ENCODE peak calls at places on chromosome 9, in five cellular contexts. P, K, W, S and L are unnamed samples.

GRCh38 chr9:126151671-126152050 is 175.0 kb upstream of the MVB12B start:
- DNase-seq in S (no peak), P (no peak), W (peak; percentile 13), K (peak; percentile 64), L (no peak)

GRCh38 chr9:95025213-95026170 is 292.0 kb downstream of the FANCC start:
- DNase-seq in S (no peak), K (no peak), W (peak; percentile 74), P (no peak), L (no peak)

GRCh38 chr9:6428940-6429889 is 16.2 kb downstream of the UHRF2 start:
- DNase-seq in P (no peak), W (no peak), S (no peak), K (no peak), L (peak; percentile 25)

GRCh38 chr9:88418715-88419540 is 30.7 kb downstream of the SPIN1 start:
- DNase-seq in W (no peak), P (no peak), S (no peak), K (no peak), L (no peak)

GRCh38 chr9:99264070-99264469 is 42.0 kb downstream of the SEC61B start:
- DNase-seq in W (no peak), P (no peak), S (no peak), K (no peak), L (no peak)

GRCh38 chr9:114207034-114207815 is 51.9 kb downstream of the COL27A1 start:
- DNase-seq in P (no peak), K (no peak), W (peak; percentile 65), S (no peak), L (no peak)

GRCh38 chr9:129109504-129109903 is 1.1 kb downstream of the CRAT start:
- DNase-seq in W (peak; percentile 76), P (no peak), S (peak; percentile 54), K (no peak), L (no peak)

GRCh38 chr9:96674914-96675538 is 19.9 kb upstream of the PRXL2C start:
- DNase-seq in K (no peak), P (no peak), W (peak; percentile 21), S (no peak), L (no peak)

GRCh38 chr9:78781681-78782080 is 484.8 kb downstream of the PSAT1 start:
- DNase-seq in P (no peak), S (no peak), K (no peak), W (peak; percentile 9), L (no peak)

GRCh38 chr9:120892748-120893584 is 16.0 kb upstream of the PHF19 start:
- DNase-seq in K (peak; percentile 74), S (no peak), P (no peak), W (peak; percentile 42), L (no peak)

GRCh38 chr9:134858051-134858841 is 22.4 kb upstream of the FCN2 start:
- DNase-seq in S (peak; percentile 30), W (no peak), K (no peak), P (no peak), L (no peak)

GRCh38 chr9:101977614-101978210 is 239.3 kb upstream of the GRIN3A start:
- DNase-seq in P (no peak), S (no peak), K (peak; percentile 63), W (peak; percentile 11), L (no peak)

GRCh38 chr9:25964239-25964638 is 286.0 kb upstream of the TUSC1 start:
- DNase-seq in W (peak; percentile 64), P (no peak), K (peak; percentile 63), S (peak; percentile 8), L (no peak)

GRCh38 chr9:86034863-86035734 is 64.3 kb downstream of the GOLM1 start:
- DNase-seq in W (peak; percentile 46), S (peak; percentile 71), K (peak; percentile 61), P (no peak), L (no peak)

GRCh38 chr9:127580371-127580770 is 31.7 kb upstream of the STXBP1 start:
- DNase-seq in S (no peak), K (no peak), P (no peak), W (no peak), L (no peak)

GRCh38 chr9:104961238-104961637 is 33.3 kb upstream of the ABCA1 start:
- DNase-seq in W (no peak), S (peak; percentile 18), P (peak; percentile 6), K (no peak), L (no peak)

GRCh38 chr9:131661954-131662621 is 77.8 kb downstream of the RAPGEF1 start:
- DNase-seq in W (no peak), P (no peak), S (no peak), K (no peak), L (peak; percentile 48)

GRCh38 chr9:93116049-93116961 is 17.7 kb downstream of the NINJ1 start:
- DNase-seq in S (no peak), K (no peak), P (no peak), W (peak; percentile 44), L (no peak)

GRCh38 chr9:133953976-133954709 is 38.0 kb downstream of the VAV2 start:
- DNase-seq in W (no peak), P (no peak), S (no peak), K (no peak), L (no peak)

GRCh38 chr9:115202181-115202580 is 84.2 kb upstream of the TNC start:
- DNase-seq in S (no peak), W (no peak), P (no peak), K (no peak), L (no peak)

GRCh38 chr9:32665101-32665500 is 29.6 kb upstream of the TAF1L start:
- DNase-seq in S (no peak), W (peak; percentile 24), K (no peak), P (no peak), L (no peak)

GRCh38 chr9:86281577-86282076 is 711 bp downstream of the ISCA1 start:
- DNase-seq in S (peak; percentile 13), K (peak; percentile 51), P (no peak), W (no peak), L (no peak)

GRCh38 chr9:14277202-14277601 is 36.7 kb downstream of the NFIB start:
- DNase-seq in P (no peak), K (no peak), W (peak; percentile 24), S (no peak), L (no peak)

GRCh38 chr9:36802171-36802920 is 229.7 kb downstream of the MELK start:
- DNase-seq in W (no peak), S (no peak), K (peak; percentile 84), P (no peak), L (no peak)

GRCh38 chr9:95588724-95589282 is 72.0 kb upstream of the PTCH1 start:
- DNase-seq in K (no peak), W (no peak), S (no peak), P (no peak), L (no peak)

GRCh38 chr9:33161011-33161588 is 6.0 kb downstream of the B4GALT1 start:
- DNase-seq in P (no peak), W (peak; percentile 88), K (no peak), S (peak; percentile 82), L (no peak)

GRCh38 chr9:13377286-13377925 is 97.9 kb upstream of the MPDZ start:
- DNase-seq in S (no peak), K (no peak), P (no peak), W (no peak), L (no peak)

GRCh38 chr9:126198854-126199253 is 127.8 kb upstream of the MVB12B start:
- DNase-seq in K (no peak), W (no peak), P (no peak), S (no peak), L (no peak)

GRCh38 chr9:95242613-95243012 is 74.9 kb downstream of the FANCC start:
- DNase-seq in W (no peak), S (no peak), P (no peak), K (no peak), L (no peak)